ENCODE peak calls at places on chromosomes 12 and 14, in six cellular contexts. U is right lobe of liver, S is transverse colon, M is esophagus squamous epithelium, R is IMR-90, P is HCT116. E is an unnamed sample.

GRCh38 chr12:79983492-79983891 is 48.6 kb upstream of the PPP1R12A start:
- DNase-seq in U (no peak), S (no peak), M (no peak), R (peak; percentile 78), P (no peak), E (no peak)

GRCh38 chr14:72183631-72184030 is 251.4 kb downstream of the RGS6 start:
- DNase-seq in U (no peak), S (no peak), M (no peak), R (no peak), P (no peak), E (no peak)

GRCh38 chr12:98002887-98003493 is 512.4 kb upstream of the TMPO start:
- DNase-seq in U (no peak), S (peak; percentile 8), M (no peak), R (peak; percentile 1), P (peak; percentile 39), E (no peak)

GRCh38 chr12:122753213-122753571 is 568 bp downstream of the DENR start:
- DNase-seq in U (no peak), S (no peak), M (no peak), R (no peak), P (no peak), E (no peak)

GRCh38 chr14:91237219-91237618 is 7.3 kb downstream of the GPR68 start:
- DNase-seq in U (no peak), S (no peak), M (no peak), R (peak; percentile 81), P (no peak), E (no peak)

GRCh38 chr12:32265920-32266319 is 133.4 kb upstream of the FGD4 start:
- DNase-seq in U (no peak), S (no peak), M (no peak), R (no peak), P (no peak), E (no peak)

GRCh38 chr14:54894995-54895394 is 7.6 kb downstream of the GCH1 start:
- DNase-seq in U (no peak), S (no peak), M (no peak), R (peak; percentile 45), P (no peak), E (no peak)

GRCh38 chr12:100539209-100539608 is 34.3 kb upstream of the GAS2L3 start:
- DNase-seq in U (no peak), S (no peak), M (no peak), R (peak; percentile 37), P (no peak), E (no peak)

GRCh38 chr14:70061108-70061507 is 127.6 kb downstream of the SLC8A3 start:
- DNase-seq in U (no peak), S (no peak), M (no peak), R (no peak), P (no peak), E (no peak)

GRCh38 chr14:72741836-72742681 is 151.8 kb downstream of the DPF3 start:
- DNase-seq in U (no peak), S (no peak), M (no peak), R (no peak), P (no peak), E (no peak)

DNA sequence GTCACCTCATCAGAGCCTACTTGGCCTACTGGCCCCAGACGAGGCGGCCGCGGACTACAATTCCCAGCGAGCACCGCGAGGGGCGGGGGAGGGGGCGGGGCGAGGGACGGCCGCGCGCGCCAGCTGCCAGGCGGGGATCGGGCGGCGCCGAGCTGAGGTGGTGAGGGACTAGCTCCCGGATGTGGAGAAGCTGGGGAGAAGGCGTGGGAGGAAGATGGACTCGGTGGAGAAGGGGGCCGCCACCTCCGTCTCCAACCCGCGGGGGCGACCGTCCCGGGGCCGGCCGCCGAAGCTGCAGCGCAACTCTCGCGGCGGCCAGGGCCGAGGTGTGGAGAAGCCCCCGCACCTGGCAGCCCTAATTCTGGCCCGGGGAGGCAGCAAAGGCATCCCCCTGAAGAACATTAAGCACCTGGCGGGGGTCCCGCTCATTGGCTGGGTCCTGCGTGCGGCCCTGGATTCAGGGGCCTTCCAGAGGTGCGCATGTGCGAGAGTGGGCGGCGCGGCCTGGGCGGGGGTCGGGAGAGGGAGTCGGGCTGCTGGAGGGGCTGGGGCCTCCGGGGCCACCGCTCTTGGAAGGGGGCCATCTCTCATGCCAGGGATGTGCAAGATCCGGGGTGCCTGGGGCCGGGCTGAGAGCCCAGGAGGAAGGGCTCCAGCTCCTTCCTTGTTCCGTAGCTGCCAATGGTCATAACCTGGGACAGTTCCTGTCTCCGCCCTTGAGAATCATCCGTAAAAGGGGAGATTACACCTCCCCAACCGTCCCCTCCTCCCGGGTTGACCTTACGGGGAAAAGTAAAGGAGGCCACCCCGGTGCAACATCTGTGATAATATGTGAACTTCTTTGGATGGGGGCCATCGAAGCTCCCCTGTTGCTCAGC is at the start of gene CMAS:
- DNase-seq in U (peak; percentile 89), S (peak; percentile 89), M (peak; percentile 28), R (peak; percentile 54), P (peak; percentile 19), E (peak; percentile 78)
- TF ChIP-seq POLR2A in U (peak; percentile 75), S (peak; percentile 90), M (peak; percentile 82), R (no peak), P (peak; percentile 67), E (peak; percentile 58)

DNA sequence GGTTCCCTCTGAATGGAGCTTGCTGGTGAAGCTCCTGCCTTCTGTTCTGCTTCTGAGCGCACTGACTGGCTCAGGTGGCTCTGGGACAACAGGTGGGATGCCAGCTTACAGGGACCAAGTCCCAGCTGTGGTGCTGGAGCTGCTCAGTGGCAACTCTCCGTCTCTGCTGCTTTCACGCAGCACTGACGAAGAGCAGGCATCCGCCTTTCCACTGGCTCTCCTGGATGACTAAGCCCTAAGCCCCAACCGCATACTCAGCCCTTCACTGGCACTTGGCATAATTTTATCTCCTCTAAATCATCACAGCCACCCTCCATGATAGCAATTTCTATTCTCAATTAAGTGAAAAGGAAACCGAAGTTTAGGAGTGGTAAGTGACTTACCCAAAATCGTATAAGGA is 3.7 kb upstream of the RTL1 start:
- DNase-seq in U (no peak), S (no peak), M (no peak), R (no peak), P (no peak), E (no peak)
- H3K36me3 ChIP-seq in U (no peaks in the 10 kb centered on the region), S (no peaks in the 10 kb centered on the region), M (no peaks in the 10 kb centered on the region), R (peaks cover 54% of the 10 kb centered on the region), P (no peaks in the 10 kb centered on the region), E (no peaks in the 10 kb centered on the region)

DNA sequence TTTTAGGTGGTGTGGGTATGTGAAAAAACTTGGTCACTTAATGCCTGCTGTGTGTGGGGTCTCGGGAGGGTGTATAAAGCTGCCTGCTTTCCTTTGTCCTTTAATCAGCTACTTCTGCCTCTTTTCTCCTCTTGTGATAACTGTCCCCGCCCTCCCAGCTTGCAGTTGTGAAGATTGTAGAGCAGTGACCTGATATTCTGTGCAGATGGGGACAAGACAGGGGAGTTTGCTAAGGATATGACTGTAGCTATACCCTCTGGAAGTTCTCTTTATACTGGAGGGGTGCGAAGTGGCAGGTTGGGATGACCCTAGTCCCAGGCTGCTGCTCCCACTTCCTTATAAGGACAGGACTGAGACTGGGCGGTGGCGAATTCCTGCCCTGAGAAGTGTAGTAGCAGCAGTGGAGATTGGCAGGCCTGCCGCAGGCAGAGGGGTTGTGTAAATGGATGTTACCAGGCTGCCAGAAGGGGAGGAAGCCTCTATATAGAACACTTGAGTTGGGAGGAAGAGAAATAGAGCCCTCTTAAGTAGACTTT is 835 bp downstream of the MYL6 start:
- DNase-seq in U (peak; percentile 67), S (peak; percentile 89), M (peak; percentile 32), R (peak; percentile 58), P (no peak), E (peak; percentile 70)
- TF ChIP-seq POLR2A in U (peak; percentile 24), S (peak; percentile 84), M (no peak), R (no peak), P (no peak), E (no peak)

GRCh38 chr12:54246011-54246641 is 33.8 kb downstream of the CBX5 start:
- DNase-seq in U (no peak), S (no peak), M (no peak), R (no peak), P (no peak), E (no peak)
- H3K36me3 ChIP-seq in U (peaks cover 16% of the 10 kb centered on the region), S (peaks cover 30% of the 10 kb centered on the region), M (no peaks in the 10 kb centered on the region), R (peaks cover 24% of the 10 kb centered on the region), P (peaks cover 3% of the 10 kb centered on the region), E (no peaks in the 10 kb centered on the region)